ENCODE peak calls at places on chromosomes 7 and 10, in four cellular contexts. E, V, I and W are unnamed samples.

GRCh38 chr10:60722623-60723022 is 55.7 kb upstream of the CDK1 start:
- ATAC-seq in I (no peak), V (no peak), E (no peak), W (no peak)

GRCh38 chr7:66591801-66592596 is 36.7 kb upstream of the KCTD7 start:
- ATAC-seq in V (peak; percentile 96), I (peak; percentile 96), E (peak; percentile 97), W (peak; percentile 96)

GRCh38 chr10:64091889-64092288 is 570.7 kb downstream of the REEP3 start:
- ATAC-seq in V (no peak), E (peak; percentile 82), I (peak; percentile 44), W (no peak)

GRCh38 chr10:614341-614664 is 75.2 kb downstream of the DIP2C start:
- ATAC-seq in I (no peak), E (no peak), V (no peak), W (no peak)

GRCh38 chr10:22894714-22895113 is 33.1 kb upstream of the ARMC3 start:
- ATAC-seq in V (peak; percentile 87), I (no peak), E (no peak), W (no peak)

GRCh38 chr10:8060010-8060703 is 5.7 kb downstream of the GATA3 start:
- ATAC-seq in I (no peak), E (no peak), V (no peak), W (no peak)

GRCh38 chr7:17557305-17557704 is 258.9 kb downstream of the AHR start:
- ATAC-seq in I (no peak), E (no peak), V (no peak), W (peak; percentile 72)

GRCh38 chr10:67696029-67696428 is at the start of gene CTNNA3:
- ATAC-seq in V (no peak), I (no peak), E (no peak), W (no peak)

GRCh38 chr10:126393076-126393475 is 4.8 kb upstream of the ADAM12 start:
- ATAC-seq in V (no peak), I (no peak), E (no peak), W (no peak)

GRCh38 chr7:75722381-75722780 is 16.4 kb downstream of the HIP1 start:
- ATAC-seq in I (no peak), V (no peak), E (no peak), W (no peak)

GRCh38 chr7:108581655-108582491 is 12.2 kb downstream of the DNAJB9 start:
- ATAC-seq in I (peak; percentile 60), E (peak; percentile 89), V (no peak), W (no peak)

GRCh38 chr10:80371462-80371861 is 14.9 kb downstream of the DYDC2 start:
- ATAC-seq in I (no peak), V (no peak), E (peak; percentile 21), W (no peak)

GRCh38 chr10:47403401-47404318 is 19.6 kb upstream of the ZNF488 start:
- ATAC-seq in E (no peak), I (peak; percentile 3), V (no peak), W (no peak)

GRCh38 chr7:47811632-47812380 is 136.5 kb downstream of the PKD1L1 start:
- ATAC-seq in E (peak; percentile 33), V (no peak), I (no peak), W (no peak)

GRCh38 chr7:47807756-47808155 is 140.5 kb downstream of the PKD1L1 start:
- ATAC-seq in V (peak; percentile 69), E (no peak), I (peak; percentile 65), W (no peak)

GRCh38 chr7:47807126-47807525 is 141.1 kb downstream of the PKD1L1 start:
- ATAC-seq in E (no peak), I (no peak), V (no peak), W (no peak)

GRCh38 chr7:47808321-47808720 is 139.9 kb downstream of the PKD1L1 start:
- ATAC-seq in E (no peak), V (no peak), I (no peak), W (no peak)

DNA sequence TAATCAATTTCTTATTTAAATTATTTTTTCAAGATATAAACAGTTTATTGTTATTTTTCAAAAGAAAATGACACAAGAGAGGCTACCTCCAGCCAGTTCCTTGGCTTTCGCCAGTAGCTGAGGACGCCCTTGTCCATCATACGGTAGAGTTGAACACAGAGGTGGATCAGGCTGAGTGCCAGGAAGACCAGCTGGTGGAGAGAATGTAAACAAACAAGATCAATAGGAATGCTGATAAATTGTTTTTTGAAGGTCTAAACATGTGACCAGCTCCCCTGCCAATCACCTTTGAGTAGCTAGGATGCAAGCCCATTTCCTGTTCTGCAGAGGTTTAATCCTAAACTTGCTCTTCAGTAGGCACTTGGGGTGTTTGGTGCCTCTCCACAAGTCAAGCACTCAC is 138.9 kb downstream of the PKD1L1 start:
- ATAC-seq in V (no peak), E (no peak), I (no peak), W (no peak)
- H3K4me1 ChIP-seq in V (no peaks in the 10 kb centered on the region), E (peaks cover 60% of the 10 kb centered on the region), I (peaks cover 11% of the 10 kb centered on the region), W (peaks cover 28% of the 10 kb centered on the region)

GRCh38 chr7:80603940-80604339 is 34.5 kb upstream of the CD36 start:
- ATAC-seq in E (no peak), V (no peak), I (no peak), W (no peak)
- TF ChIP-seq POLR2A in E (no peak), V (no peak), I (no peak), W (no peak)

DNA sequence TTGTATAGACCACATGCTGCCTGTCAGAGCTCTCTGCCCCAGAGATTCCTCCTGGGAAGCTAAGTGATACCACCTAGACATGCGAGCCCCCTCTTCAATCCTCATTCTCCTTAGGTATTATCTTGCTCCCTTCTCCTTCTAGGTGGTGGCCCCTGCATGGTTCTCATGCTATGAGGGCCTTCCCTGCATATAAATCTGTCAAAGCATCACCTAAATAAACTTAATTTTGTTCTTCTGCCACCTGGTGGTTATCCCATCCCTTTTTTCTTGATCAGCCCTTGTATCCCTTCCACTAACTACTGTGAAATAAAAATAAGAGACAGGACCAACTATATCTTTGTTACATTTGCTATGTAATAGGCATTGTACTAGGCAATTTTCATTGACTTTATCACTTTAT is 242.1 kb downstream of the CDC14C start:
- ATAC-seq in E (no peak), I (no peak), V (no peak), W (no peak)
- TF ChIP-seq CTCF in E (no peak), I (no peak), V (no peak), W (no peak)

GRCh38 chr7:1401011-1401410 is 58.3 kb downstream of the MICALL2 start:
- ATAC-seq in I (peak; percentile 64), V (no peak), E (no peak), W (no peak)
- H3K4me1 ChIP-seq in I (peaks cover 5% of the 10 kb centered on the region), V (peaks cover 3% of the 10 kb centered on the region), E (peaks cover 6% of the 10 kb centered on the region), W (no peaks in the 10 kb centered on the region)

GRCh38 chr7:139560199-139560598 is 36.7 kb downstream of the CLEC2L start:
- ATAC-seq in V (no peak), E (no peak), I (no peak), W (no peak)

GRCh38 chr7:139560678-139561077 is 37.2 kb downstream of the CLEC2L start:
- ATAC-seq in V (no peak), E (no peak), I (no peak), W (no peak)

GRCh38 chr7:139563856-139564255 is 40.4 kb downstream of the CLEC2L start:
- ATAC-seq in E (no peak), I (no peak), V (no peak), W (no peak)

GRCh38 chr7:139562972-139563565 is 39.6 kb downstream of the CLEC2L start:
- ATAC-seq in E (no peak), I (no peak), V (peak; percentile 26), W (no peak)

GRCh38 chr7:139562491-139562890 is 39.0 kb downstream of the CLEC2L start:
- ATAC-seq in E (no peak), V (peak; percentile 18), I (no peak), W (no peak)
- TF ChIP-seq POLR2A in E (no peak), V (no peak), I (no peak), W (no peak)

DNA sequence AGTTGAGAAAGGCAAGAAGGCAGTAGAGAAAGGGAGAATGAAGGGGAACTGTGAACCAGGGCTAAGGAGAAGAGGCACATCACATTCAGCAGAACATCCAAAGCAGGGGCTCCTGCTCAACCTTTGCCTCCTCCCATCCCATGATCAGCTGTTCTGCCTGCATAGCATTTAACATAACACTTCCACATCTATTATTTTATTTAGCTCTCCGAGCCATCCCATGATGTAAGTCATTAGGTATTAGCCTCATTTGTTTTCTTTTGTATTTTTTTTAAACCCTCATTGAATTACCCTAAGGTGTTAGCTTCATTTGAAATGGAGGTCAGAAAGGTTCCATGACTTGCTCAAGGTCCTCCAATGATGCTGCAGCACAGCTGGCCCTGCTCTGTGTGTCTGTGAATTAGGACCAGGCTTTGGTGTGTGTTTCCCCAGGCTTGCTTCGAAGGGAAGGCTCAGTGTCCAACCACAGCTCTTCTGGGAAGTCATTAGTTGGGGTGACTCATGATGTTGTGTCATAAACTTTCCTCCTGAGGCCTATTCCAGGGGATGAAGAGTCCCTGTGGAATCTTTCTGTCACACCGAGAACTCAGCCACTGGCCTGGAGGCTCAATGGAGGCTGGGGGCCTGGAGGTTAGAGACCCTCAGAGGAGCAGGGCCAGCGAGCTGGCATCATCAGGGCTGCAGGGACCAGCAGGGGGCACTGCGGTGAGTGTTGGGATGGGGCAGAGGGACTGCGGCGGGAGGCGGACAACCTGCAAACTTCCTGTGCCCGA is 16.5 kb downstream of the NPFFR1 start:
- ATAC-seq in V (peak; percentile 67), E (peak; percentile 45), I (peak; percentile 80), W (peak; percentile 85)
- TF ChIP-seq CTCF in V (peak; percentile 41), E (peak; percentile 66), I (peak; percentile 44), W (no peak)